ENCODE peak calls at places on chromosomes 11 and 22, in ten cellular contexts. One of them, this sample, is unnamed.

GRCh38 chr11:36352919-36353318 is 56.8 kb downstream of the PRR5L start:
- DNase-seq in mucosa of descending colon: no peak
- DNase-seq in GM10248: no peak
- DNase-seq in brain microvascular endothelial cell: no peak
- DNase-seq in psoas muscle: no peak
- DNase-seq in PC-3: no peak
- DNase-seq in uterus: no peak
- DNase-seq in PC-9: no peak
- DNase-seq in foreskin fibroblast: no peak
- DNase-seq in astrocyte of the spinal cord: no peak
- DNase-seq in this sample: no peak

GRCh38 chr11:18277560-18278271 is 11.7 kb downstream of the SAA1 start:
- DNase-seq in mucosa of descending colon: peak
- DNase-seq in GM10248: no peak
- DNase-seq in brain microvascular endothelial cell: no peak
- DNase-seq in psoas muscle: no peak
- DNase-seq in PC-3: no peak
- DNase-seq in uterus: no peak
- DNase-seq in PC-9: no peak
- DNase-seq in foreskin fibroblast: peak
- DNase-seq in astrocyte of the spinal cord: no peak
- DNase-seq in this sample: no peak

GRCh38 chr11:116962108-116962507 is 124.7 kb upstream of the APOA1 start:
- DNase-seq in mucosa of descending colon: no peak
- DNase-seq in GM10248: no peak
- DNase-seq in brain microvascular endothelial cell: peak
- DNase-seq in psoas muscle: no peak
- DNase-seq in PC-3: no peak
- DNase-seq in uterus: no peak
- DNase-seq in PC-9: no peak
- DNase-seq in foreskin fibroblast: peak
- DNase-seq in astrocyte of the spinal cord: peak
- DNase-seq in this sample: no peak

GRCh38 chr22:39283312-39284141 is 35.9 kb downstream of the RPL3 start:
- DNase-seq in mucosa of descending colon: peak
- DNase-seq in GM10248: no peak
- DNase-seq in brain microvascular endothelial cell: no peak
- DNase-seq in psoas muscle: peak
- DNase-seq in PC-3: no peak
- DNase-seq in uterus: peak
- DNase-seq in PC-9: peak
- DNase-seq in foreskin fibroblast: no peak
- DNase-seq in astrocyte of the spinal cord: no peak
- DNase-seq in this sample: no peak

GRCh38 chr11:36492724-36493304 is 17.3 kb downstream of the TRAF6 start:
- DNase-seq in mucosa of descending colon: peak
- DNase-seq in GM10248: peak
- DNase-seq in brain microvascular endothelial cell: peak
- DNase-seq in psoas muscle: no peak
- DNase-seq in PC-3: peak
- DNase-seq in uterus: peak
- DNase-seq in PC-9: no peak
- DNase-seq in foreskin fibroblast: no peak
- DNase-seq in astrocyte of the spinal cord: peak
- DNase-seq in this sample: peak

GRCh38 chr22:38947321-38948112 is 9.9 kb upstream of the APOBEC3A start:
- DNase-seq in mucosa of descending colon: no peak
- DNase-seq in GM10248: no peak
- DNase-seq in brain microvascular endothelial cell: no peak
- DNase-seq in psoas muscle: no peak
- DNase-seq in PC-3: peak
- DNase-seq in uterus: no peak
- DNase-seq in PC-9: no peak
- DNase-seq in foreskin fibroblast: no peak
- DNase-seq in astrocyte of the spinal cord: no peak
- DNase-seq in this sample: no peak

GRCh38 chr11:2885676-2886081 is at the start of gene CDKN1C:
- DNase-seq in mucosa of descending colon: peak
- DNase-seq in GM10248: peak
- DNase-seq in brain microvascular endothelial cell: peak
- DNase-seq in psoas muscle: peak
- DNase-seq in PC-3: peak
- DNase-seq in uterus: peak
- DNase-seq in PC-9: peak
- DNase-seq in foreskin fibroblast: peak
- DNase-seq in astrocyte of the spinal cord: peak
- DNase-seq in this sample: peak

GRCh38 chr11:36000616-36001190 is 56.8 kb downstream of the LDLRAD3 start:
- DNase-seq in mucosa of descending colon: no peak
- DNase-seq in GM10248: no peak
- DNase-seq in brain microvascular endothelial cell: no peak
- DNase-seq in psoas muscle: no peak
- DNase-seq in PC-3: peak
- DNase-seq in uterus: no peak
- DNase-seq in PC-9: peak
- DNase-seq in foreskin fibroblast: no peak
- DNase-seq in astrocyte of the spinal cord: no peak
- DNase-seq in this sample: no peak

GRCh38 chr11:117789241-117789640 is 7.8 kb downstream of the DSCAML1 start:
- DNase-seq in mucosa of descending colon: no peak
- DNase-seq in GM10248: no peak
- DNase-seq in brain microvascular endothelial cell: no peak
- DNase-seq in psoas muscle: no peak
- DNase-seq in PC-3: no peak
- DNase-seq in uterus: no peak
- DNase-seq in PC-9: no peak
- DNase-seq in foreskin fibroblast: no peak
- DNase-seq in astrocyte of the spinal cord: no peak
- DNase-seq in this sample: no peak

GRCh38 chr22:50252081-50253045 is 1.3 kb upstream of the HDAC10 start:
- DNase-seq in mucosa of descending colon: peak
- DNase-seq in GM10248: peak
- DNase-seq in brain microvascular endothelial cell: peak
- DNase-seq in psoas muscle: peak
- DNase-seq in PC-3: peak
- DNase-seq in uterus: peak
- DNase-seq in PC-9: peak
- DNase-seq in foreskin fibroblast: no peak
- DNase-seq in astrocyte of the spinal cord: peak
- DNase-seq in this sample: peak

GRCh38 chr11:74680703-74681531 is 50.3 kb downstream of the CHRDL2 start:
- DNase-seq in mucosa of descending colon: no peak
- DNase-seq in GM10248: no peak
- DNase-seq in brain microvascular endothelial cell: no peak
- DNase-seq in psoas muscle: no peak
- DNase-seq in PC-3: no peak
- DNase-seq in uterus: peak
- DNase-seq in PC-9: no peak
- DNase-seq in foreskin fibroblast: no peak
- DNase-seq in astrocyte of the spinal cord: no peak
- DNase-seq in this sample: no peak

GRCh38 chr22:31646186-31647019 is 15.6 kb downstream of the PISD start:
- DNase-seq in mucosa of descending colon: no peak
- DNase-seq in GM10248: peak
- DNase-seq in brain microvascular endothelial cell: peak
- DNase-seq in psoas muscle: no peak
- DNase-seq in PC-3: peak
- DNase-seq in uterus: peak
- DNase-seq in PC-9: peak
- DNase-seq in foreskin fibroblast: peak
- DNase-seq in astrocyte of the spinal cord: peak
- DNase-seq in this sample: peak

GRCh38 chr22:17761145-17761488 is 13.2 kb downstream of the BID start:
- DNase-seq in mucosa of descending colon: no peak
- DNase-seq in GM10248: no peak
- DNase-seq in brain microvascular endothelial cell: no peak
- DNase-seq in psoas muscle: no peak
- DNase-seq in PC-3: no peak
- DNase-seq in uterus: no peak
- DNase-seq in PC-9: no peak
- DNase-seq in foreskin fibroblast: no peak
- DNase-seq in astrocyte of the spinal cord: no peak
- DNase-seq in this sample: no peak

GRCh38 chr22:37164535-37164887 is 14.8 kb upstream of the IL2RB start:
- DNase-seq in mucosa of descending colon: no peak
- DNase-seq in GM10248: no peak
- DNase-seq in brain microvascular endothelial cell: no peak
- DNase-seq in psoas muscle: no peak
- DNase-seq in PC-3: no peak
- DNase-seq in uterus: no peak
- DNase-seq in PC-9: no peak
- DNase-seq in foreskin fibroblast: no peak
- DNase-seq in astrocyte of the spinal cord: no peak
- DNase-seq in this sample: no peak

GRCh38 chr22:37163096-37163489 is 13.4 kb upstream of the IL2RB start:
- DNase-seq in mucosa of descending colon: no peak
- DNase-seq in GM10248: no peak
- DNase-seq in brain microvascular endothelial cell: no peak
- DNase-seq in psoas muscle: no peak
- DNase-seq in PC-3: no peak
- DNase-seq in uterus: no peak
- DNase-seq in PC-9: no peak
- DNase-seq in foreskin fibroblast: no peak
- DNase-seq in astrocyte of the spinal cord: no peak
- DNase-seq in this sample: no peak

GRCh38 chr22:37163618-37164534 is 14.2 kb upstream of the IL2RB start:
- DNase-seq in mucosa of descending colon: no peak
- DNase-seq in GM10248: peak
- DNase-seq in brain microvascular endothelial cell: no peak
- DNase-seq in psoas muscle: no peak
- DNase-seq in PC-3: no peak
- DNase-seq in uterus: no peak
- DNase-seq in PC-9: no peak
- DNase-seq in foreskin fibroblast: no peak
- DNase-seq in astrocyte of the spinal cord: no peak
- DNase-seq in this sample: no peak

GRCh38 chr22:37161442-37161841 is 11.7 kb upstream of the IL2RB start:
- DNase-seq in mucosa of descending colon: no peak
- DNase-seq in GM10248: no peak
- DNase-seq in brain microvascular endothelial cell: no peak
- DNase-seq in psoas muscle: no peak
- DNase-seq in PC-3: peak
- DNase-seq in uterus: no peak
- DNase-seq in PC-9: no peak
- DNase-seq in foreskin fibroblast: no peak
- DNase-seq in astrocyte of the spinal cord: no peak
- DNase-seq in this sample: no peak

DNA sequence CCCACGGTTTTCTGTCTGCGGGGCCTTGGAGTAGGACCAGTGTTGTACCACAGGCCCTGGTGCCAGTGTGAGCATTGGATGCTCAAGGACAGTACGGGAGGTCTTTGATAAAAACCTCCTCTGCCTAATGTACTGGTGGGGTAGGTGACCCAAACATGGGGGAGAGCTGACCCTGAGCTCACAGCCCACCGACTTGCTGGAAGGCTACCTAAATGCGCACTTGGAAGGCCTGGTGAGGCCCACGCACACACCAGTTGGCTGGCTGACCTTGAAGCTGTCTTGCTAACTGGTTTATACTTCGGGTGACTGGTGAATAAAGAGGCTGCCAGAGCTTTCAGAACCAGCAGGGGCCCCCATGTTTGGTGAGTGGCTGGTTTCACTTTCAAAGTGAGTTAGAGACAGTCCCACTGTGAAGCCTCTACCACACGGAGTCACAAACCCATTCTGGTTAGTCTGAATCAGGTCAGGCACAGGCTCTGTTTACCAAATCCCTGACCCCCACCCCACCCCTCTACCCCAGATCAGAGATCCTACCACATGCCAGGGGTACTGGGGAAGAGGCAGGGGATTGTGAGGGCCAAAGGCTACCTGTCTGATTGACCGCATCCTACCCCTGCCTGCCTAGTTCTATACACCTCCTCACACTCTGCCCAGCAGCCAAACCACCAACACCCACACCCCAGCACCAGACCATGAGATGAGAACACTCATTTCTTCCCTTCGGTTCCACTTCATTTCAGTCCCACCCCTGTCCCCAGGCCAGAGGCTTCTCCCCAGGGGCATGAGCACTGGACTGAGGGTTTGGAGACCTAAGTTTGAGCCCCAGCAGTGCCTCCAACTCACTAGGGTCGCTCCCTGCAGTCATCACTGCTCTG is 12.7 kb upstream of the IL2RB start:
- DNase-seq in mucosa of descending colon: no peak
- DNase-seq in GM10248: peak
- DNase-seq in brain microvascular endothelial cell: no peak
- DNase-seq in psoas muscle: no peak
- DNase-seq in PC-3: no peak
- DNase-seq in uterus: no peak
- DNase-seq in PC-9: no peak
- DNase-seq in foreskin fibroblast: no peak
- DNase-seq in astrocyte of the spinal cord: peak
- DNase-seq in this sample: no peak
- TF ChIP-seq CTCF in mucosa of descending colon: no peak
- TF ChIP-seq CTCF in GM10248: peak
- TF ChIP-seq CTCF in brain microvascular endothelial cell: no peak
- TF ChIP-seq CTCF in psoas muscle: no peak
- TF ChIP-seq CTCF in PC-3: no peak
- TF ChIP-seq CTCF in uterus: no peak
- TF ChIP-seq CTCF in PC-9: no peak
- TF ChIP-seq CTCF in foreskin fibroblast: no peak
- TF ChIP-seq CTCF in astrocyte of the spinal cord: no peak
- TF ChIP-seq CTCF in this sample: no peak

GRCh38 chr11:66159585-66159984 is 89.5 kb downstream of the PACS1 start:
- DNase-seq in mucosa of descending colon: no peak
- DNase-seq in GM10248: no peak
- DNase-seq in brain microvascular endothelial cell: no peak
- DNase-seq in psoas muscle: no peak
- DNase-seq in PC-3: no peak
- DNase-seq in uterus: no peak
- DNase-seq in PC-9: no peak
- DNase-seq in foreskin fibroblast: no peak
- DNase-seq in astrocyte of the spinal cord: no peak
- DNase-seq in this sample: no peak
- TF ChIP-seq CTCF in mucosa of descending colon: no peak
- TF ChIP-seq CTCF in GM10248: no peak
- TF ChIP-seq CTCF in brain microvascular endothelial cell: no peak
- TF ChIP-seq CTCF in psoas muscle: no peak
- TF ChIP-seq CTCF in PC-3: no peak
- TF ChIP-seq CTCF in uterus: no peak
- TF ChIP-seq CTCF in PC-9: no peak
- TF ChIP-seq CTCF in foreskin fibroblast: no peak
- TF ChIP-seq CTCF in astrocyte of the spinal cord: no peak
- TF ChIP-seq CTCF in this sample: no peak

GRCh38 chr11:132278801-132279574 is 908.6 kb downstream of the NTM start:
- DNase-seq in mucosa of descending colon: peak
- DNase-seq in GM10248: peak
- DNase-seq in brain microvascular endothelial cell: peak
- DNase-seq in psoas muscle: no peak
- DNase-seq in PC-3: peak
- DNase-seq in uterus: no peak
- DNase-seq in PC-9: no peak
- DNase-seq in foreskin fibroblast: peak
- DNase-seq in astrocyte of the spinal cord: peak
- DNase-seq in this sample: peak
- TF ChIP-seq CTCF in mucosa of descending colon: no peak
- TF ChIP-seq CTCF in GM10248: peak
- TF ChIP-seq CTCF in brain microvascular endothelial cell: peak
- TF ChIP-seq CTCF in psoas muscle: peak
- TF ChIP-seq CTCF in PC-3: peak
- TF ChIP-seq CTCF in uterus: no peak
- TF ChIP-seq CTCF in PC-9: peak
- TF ChIP-seq CTCF in foreskin fibroblast: peak
- TF ChIP-seq CTCF in astrocyte of the spinal cord: peak
- TF ChIP-seq CTCF in this sample: peak

GRCh38 chr11:409600-410471 is 5.0 kb downstream of the SIGIRR start:
- DNase-seq in mucosa of descending colon: no peak
- DNase-seq in GM10248: no peak
- DNase-seq in brain microvascular endothelial cell: no peak
- DNase-seq in psoas muscle: no peak
- DNase-seq in PC-3: no peak
- DNase-seq in uterus: no peak
- DNase-seq in PC-9: no peak
- DNase-seq in foreskin fibroblast: no peak
- DNase-seq in astrocyte of the spinal cord: no peak
- DNase-seq in this sample: no peak
- TF ChIP-seq CTCF in mucosa of descending colon: no peak
- TF ChIP-seq CTCF in GM10248: no peak
- TF ChIP-seq CTCF in brain microvascular endothelial cell: no peak
- TF ChIP-seq CTCF in psoas muscle: no peak
- TF ChIP-seq CTCF in PC-3: no peak
- TF ChIP-seq CTCF in uterus: no peak
- TF ChIP-seq CTCF in PC-9: no peak
- TF ChIP-seq CTCF in foreskin fibroblast: no peak
- TF ChIP-seq CTCF in astrocyte of the spinal cord: no peak
- TF ChIP-seq CTCF in this sample: no peak